ENCODE peak calls at places on chromosomes 12 and 14, in four cellular contexts. One of them, this sample, is unnamed.

GRCh38 chr12:121536929-121537813 is 43.7 kb downstream of the KDM2B start:
- DNase-seq in fibroblast of lung: peak; percentile 70
- DNase-seq in lower lobe of right lung: peak; percentile 95
- DNase-seq in epithelial cell of proximal tubule: no peak
- DNase-seq in this sample: no peak

GRCh38 chr12:51383281-51383905 is 7.8 kb downstream of the GALNT6 start:
- DNase-seq in fibroblast of lung: no peak
- DNase-seq in lower lobe of right lung: no peak
- DNase-seq in epithelial cell of proximal tubule: no peak
- DNase-seq in this sample: no peak

GRCh38 chr12:102043928-102044327 is 17.9 kb downstream of the WASHC3 start:
- DNase-seq in fibroblast of lung: no peak
- DNase-seq in lower lobe of right lung: no peak
- DNase-seq in epithelial cell of proximal tubule: no peak
- DNase-seq in this sample: no peak

GRCh38 chr14:105274600-105274999 is 26.2 kb downstream of the BRF1 start:
- DNase-seq in fibroblast of lung: no peak
- DNase-seq in lower lobe of right lung: no peak
- DNase-seq in epithelial cell of proximal tubule: no peak
- DNase-seq in this sample: no peak

GRCh38 chr12:15423629-15424028 is 101.3 kb downstream of the PTPRO start:
- DNase-seq in fibroblast of lung: peak; percentile 42
- DNase-seq in lower lobe of right lung: no peak
- DNase-seq in epithelial cell of proximal tubule: peak; percentile 54
- DNase-seq in this sample: no peak

GRCh38 chr12:29796823-29797263 is 13.1 kb upstream of the TMTC1 start:
- DNase-seq in fibroblast of lung: peak; percentile 97
- DNase-seq in lower lobe of right lung: no peak
- DNase-seq in epithelial cell of proximal tubule: peak; percentile 19
- DNase-seq in this sample: peak; percentile 70

GRCh38 chr14:75259510-75259855 is 19.1 kb upstream of the FOS start:
- DNase-seq in fibroblast of lung: peak; percentile 75
- DNase-seq in lower lobe of right lung: no peak
- DNase-seq in epithelial cell of proximal tubule: no peak
- DNase-seq in this sample: no peak

GRCh38 chr12:113271853-113272561 is 50.7 kb downstream of the TPCN1 start:
- DNase-seq in fibroblast of lung: peak; percentile 90
- DNase-seq in lower lobe of right lung: peak; percentile 79
- DNase-seq in epithelial cell of proximal tubule: peak; percentile 23
- DNase-seq in this sample: peak; percentile 46

GRCh38 chr12:47729233-47729632 is 3.9 kb upstream of the ENDOU start:
- DNase-seq in fibroblast of lung: peak; percentile 80
- DNase-seq in lower lobe of right lung: no peak
- DNase-seq in epithelial cell of proximal tubule: no peak
- DNase-seq in this sample: no peak

GRCh38 chr12:112798019-112798760 is 6.6 kb downstream of the RPH3A start:
- DNase-seq in fibroblast of lung: no peak
- DNase-seq in lower lobe of right lung: no peak
- DNase-seq in epithelial cell of proximal tubule: no peak
- DNase-seq in this sample: no peak

GRCh38 chr12:124279846-124280360 is 15.0 kb upstream of the RFLNA start:
- DNase-seq in fibroblast of lung: no peak
- DNase-seq in lower lobe of right lung: no peak
- DNase-seq in epithelial cell of proximal tubule: no peak
- DNase-seq in this sample: no peak

GRCh38 chr12:53046655-53047220 is 3.1 kb upstream of the TNS2 start:
- DNase-seq in fibroblast of lung: peak; percentile 91
- DNase-seq in lower lobe of right lung: peak; percentile 90
- DNase-seq in epithelial cell of proximal tubule: no peak
- DNase-seq in this sample: peak; percentile 74

GRCh38 chr12:54357802-54358619 is 6.3 kb downstream of the GPR84 start:
- DNase-seq in fibroblast of lung: no peak
- DNase-seq in lower lobe of right lung: no peak
- DNase-seq in epithelial cell of proximal tubule: no peak
- DNase-seq in this sample: no peak

GRCh38 chr12:103799504-103800251 is 41.4 kb downstream of the NT5DC3 start:
- DNase-seq in fibroblast of lung: peak; percentile 72
- DNase-seq in lower lobe of right lung: no peak
- DNase-seq in epithelial cell of proximal tubule: peak; percentile 82
- DNase-seq in this sample: no peak

GRCh38 chr14:100842799-100843198 is 16.9 kb downstream of the MEG3 start:
- DNase-seq in fibroblast of lung: peak; percentile 87
- DNase-seq in lower lobe of right lung: peak; percentile 10
- DNase-seq in epithelial cell of proximal tubule: no peak
- DNase-seq in this sample: peak; percentile 68

GRCh38 chr12:2615665-2616387 is 178.9 kb upstream of the FKBP4 start:
- DNase-seq in fibroblast of lung: peak; percentile 84
- DNase-seq in lower lobe of right lung: no peak
- DNase-seq in epithelial cell of proximal tubule: no peak
- DNase-seq in this sample: no peak

GRCh38 chr14:104317500-104317805 is 179.1 kb downstream of the KIF26A start:
- DNase-seq in fibroblast of lung: no peak
- DNase-seq in lower lobe of right lung: peak; percentile 28
- DNase-seq in epithelial cell of proximal tubule: no peak
- DNase-seq in this sample: no peak

GRCh38 chr12:119804011-119804641 is 73.0 kb downstream of the CIT start:
- DNase-seq in fibroblast of lung: peak; percentile 57
- DNase-seq in lower lobe of right lung: peak; percentile 55
- DNase-seq in epithelial cell of proximal tubule: no peak
- DNase-seq in this sample: no peak

GRCh38 chr12:12684375-12685106 is 11.4 kb downstream of the GPR19 start:
- DNase-seq in fibroblast of lung: peak; percentile 48
- DNase-seq in lower lobe of right lung: no peak
- DNase-seq in epithelial cell of proximal tubule: no peak
- DNase-seq in this sample: no peak

GRCh38 chr12:54394281-54394719 is 9.8 kb upstream of the ZNF385A start:
- DNase-seq in fibroblast of lung: peak; percentile 72
- DNase-seq in lower lobe of right lung: no peak
- DNase-seq in epithelial cell of proximal tubule: no peak
- DNase-seq in this sample: no peak

GRCh38 chr12:95648990-95649791 is 97.9 kb upstream of the USP44 start:
- DNase-seq in fibroblast of lung: peak; percentile 7
- DNase-seq in lower lobe of right lung: no peak
- DNase-seq in epithelial cell of proximal tubule: no peak
- DNase-seq in this sample: peak; percentile 93

GRCh38 chr14:27090716-27091115 is 492.9 kb upstream of the NOVA1 start:
- DNase-seq in fibroblast of lung: no peak
- DNase-seq in lower lobe of right lung: no peak
- DNase-seq in epithelial cell of proximal tubule: no peak
- DNase-seq in this sample: no peak

GRCh38 chr12:51592034-51592705 is 1.1 kb downstream of the SCN8A start:
- DNase-seq in fibroblast of lung: peak; percentile 55
- DNase-seq in lower lobe of right lung: no peak
- DNase-seq in epithelial cell of proximal tubule: no peak
- DNase-seq in this sample: peak; percentile 75

GRCh38 chr12:99600388-99600787 is 47.2 kb upstream of the GARIN6 start:
- DNase-seq in fibroblast of lung: no peak
- DNase-seq in lower lobe of right lung: no peak
- DNase-seq in epithelial cell of proximal tubule: no peak
- DNase-seq in this sample: no peak

GRCh38 chr12:104520242-104520900 is 63.6 kb downstream of the CHST11 start:
- DNase-seq in fibroblast of lung: no peak
- DNase-seq in lower lobe of right lung: no peak
- DNase-seq in epithelial cell of proximal tubule: no peak
- DNase-seq in this sample: no peak

GRCh38 chr12:52023182-52023975 is 16.6 kb downstream of the TAMALIN start:
- DNase-seq in fibroblast of lung: peak; percentile 65
- DNase-seq in lower lobe of right lung: peak; percentile 93
- DNase-seq in epithelial cell of proximal tubule: no peak
- DNase-seq in this sample: no peak

GRCh38 chr14:51337520-51337919 is 97.5 kb downstream of the TMX1 start:
- DNase-seq in fibroblast of lung: no peak
- DNase-seq in lower lobe of right lung: no peak
- DNase-seq in epithelial cell of proximal tubule: no peak
- DNase-seq in this sample: no peak

GRCh38 chr12:52020539-52021336 is 14.0 kb downstream of the TAMALIN start:
- DNase-seq in fibroblast of lung: peak; percentile 57
- DNase-seq in lower lobe of right lung: no peak
- DNase-seq in epithelial cell of proximal tubule: no peak
- DNase-seq in this sample: no peak

GRCh38 chr12:51156366-51156765 is 16.6 kb downstream of the TFCP2 start:
- DNase-seq in fibroblast of lung: no peak
- DNase-seq in lower lobe of right lung: no peak
- DNase-seq in epithelial cell of proximal tubule: no peak
- DNase-seq in this sample: no peak

GRCh38 chr12:108239378-108239777 is 99.7 kb downstream of the CMKLR1 start:
- DNase-seq in fibroblast of lung: no peak
- DNase-seq in lower lobe of right lung: no peak
- DNase-seq in epithelial cell of proximal tubule: no peak
- DNase-seq in this sample: no peak

GRCh38 chr12:27851311-27851710 is 71.3 kb upstream of the MANSC4 start:
- DNase-seq in fibroblast of lung: no peak
- DNase-seq in lower lobe of right lung: no peak
- DNase-seq in epithelial cell of proximal tubule: no peak
- DNase-seq in this sample: no peak

GRCh38 chr12:116282371-116283286 is 5.1 kb upstream of the MED13L start:
- DNase-seq in fibroblast of lung: no peak
- DNase-seq in lower lobe of right lung: no peak
- DNase-seq in epithelial cell of proximal tubule: no peak
- DNase-seq in this sample: no peak

GRCh38 chr12:86838709-86839108 is 582.5 kb upstream of the MGAT4C start:
- DNase-seq in fibroblast of lung: peak; percentile 17
- DNase-seq in lower lobe of right lung: no peak
- DNase-seq in epithelial cell of proximal tubule: no peak
- DNase-seq in this sample: no peak

GRCh38 chr12:39405580-39405979 is 37.3 kb downstream of the KIF21A start:
- DNase-seq in fibroblast of lung: no peak
- DNase-seq in lower lobe of right lung: no peak
- DNase-seq in epithelial cell of proximal tubule: no peak
- DNase-seq in this sample: no peak

GRCh38 chr12:12010277-12011031 is 60.3 kb upstream of the BCL2L14 start:
- DNase-seq in fibroblast of lung: peak; percentile 58
- DNase-seq in lower lobe of right lung: peak; percentile 70
- DNase-seq in epithelial cell of proximal tubule: no peak
- DNase-seq in this sample: peak; percentile 31

GRCh38 chr14:36171607-36172006 is 4.9 kb downstream of the PTCSC3 start:
- DNase-seq in fibroblast of lung: no peak
- DNase-seq in lower lobe of right lung: no peak
- DNase-seq in epithelial cell of proximal tubule: no peak
- DNase-seq in this sample: no peak

GRCh38 chr12:10220398-10221077 is 7.9 kb downstream of the GABARAPL1 start:
- DNase-seq in fibroblast of lung: peak; percentile 84
- DNase-seq in lower lobe of right lung: peak; percentile 60
- DNase-seq in epithelial cell of proximal tubule: no peak
- DNase-seq in this sample: no peak

GRCh38 chr12:20099395-20099976 is 268.9 kb upstream of the PDE3A start:
- DNase-seq in fibroblast of lung: no peak
- DNase-seq in lower lobe of right lung: no peak
- DNase-seq in epithelial cell of proximal tubule: no peak
- DNase-seq in this sample: no peak

GRCh38 chr14:34220311-34220710 is 241.7 kb downstream of the SPTSSA start:
- DNase-seq in fibroblast of lung: no peak
- DNase-seq in lower lobe of right lung: no peak
- DNase-seq in epithelial cell of proximal tubule: no peak
- DNase-seq in this sample: no peak

DNA sequence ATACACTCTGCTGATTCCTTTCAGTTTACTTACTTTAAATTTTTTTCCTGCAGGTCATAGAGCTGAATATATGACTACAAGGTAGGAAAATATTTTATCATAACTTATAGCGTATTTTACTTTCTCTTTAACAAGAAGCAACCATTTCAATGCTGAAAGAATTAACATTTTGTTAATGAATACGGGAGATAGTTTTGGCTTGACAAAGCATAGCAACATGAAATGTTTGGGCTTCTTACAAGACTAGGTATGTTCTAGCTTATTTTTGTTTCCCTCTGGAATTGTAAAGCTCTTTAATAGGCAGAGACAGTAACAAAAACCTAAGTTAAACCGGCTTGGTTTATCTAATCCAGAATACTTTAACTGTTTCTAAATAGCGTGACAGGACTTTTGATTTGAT is 135.2 kb downstream of the KICS2 start:
- DNase-seq in fibroblast of lung: no peak
- DNase-seq in lower lobe of right lung: no peak
- DNase-seq in epithelial cell of proximal tubule: no peak
- DNase-seq in this sample: no peak
- H3K4me3 ChIP-seq in fibroblast of lung: no peak overlapping the region
- H3K4me3 ChIP-seq in lower lobe of right lung: no peak overlapping the region
- H3K4me3 ChIP-seq in epithelial cell of proximal tubule: no peak overlapping the region
- H3K4me3 ChIP-seq in this sample: no peak overlapping the region

DNA sequence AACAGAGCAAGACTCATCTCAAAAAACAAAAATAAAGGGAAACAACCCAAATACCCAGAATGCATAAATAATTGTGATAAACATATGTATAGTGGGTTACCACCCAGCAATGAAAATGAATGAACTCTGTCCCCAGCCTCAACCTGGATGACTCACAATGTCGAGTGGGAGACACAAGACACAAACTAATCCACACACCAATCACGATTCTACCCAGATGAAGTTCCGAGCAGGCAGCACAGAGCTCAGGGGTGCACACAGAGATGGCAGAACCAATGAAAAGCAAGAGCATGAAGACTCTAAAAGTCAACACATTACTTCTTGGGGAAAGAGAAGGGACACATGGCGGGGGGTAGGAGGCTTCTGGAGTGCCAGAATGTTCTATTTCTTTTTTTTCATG is 27.1 kb downstream of the ABCB9 start:
- DNase-seq in fibroblast of lung: no peak
- DNase-seq in lower lobe of right lung: no peak
- DNase-seq in epithelial cell of proximal tubule: no peak
- DNase-seq in this sample: no peak
- TF ChIP-seq CTCF in fibroblast of lung: no peak
- TF ChIP-seq CTCF in lower lobe of right lung: no peak
- TF ChIP-seq CTCF in epithelial cell of proximal tubule: no peak
- TF ChIP-seq CTCF in this sample: no peak

GRCh38 chr12:25929096-25929637 is 29.3 kb upstream of the RASSF8 start:
- DNase-seq in fibroblast of lung: no peak
- DNase-seq in lower lobe of right lung: no peak
- DNase-seq in epithelial cell of proximal tubule: no peak
- DNase-seq in this sample: peak; percentile 13
- H3K4me3 ChIP-seq in fibroblast of lung: no peak overlapping the region
- H3K4me3 ChIP-seq in lower lobe of right lung: no peak overlapping the region
- H3K4me3 ChIP-seq in epithelial cell of proximal tubule: no peak overlapping the region
- H3K4me3 ChIP-seq in this sample: no peak overlapping the region

DNA sequence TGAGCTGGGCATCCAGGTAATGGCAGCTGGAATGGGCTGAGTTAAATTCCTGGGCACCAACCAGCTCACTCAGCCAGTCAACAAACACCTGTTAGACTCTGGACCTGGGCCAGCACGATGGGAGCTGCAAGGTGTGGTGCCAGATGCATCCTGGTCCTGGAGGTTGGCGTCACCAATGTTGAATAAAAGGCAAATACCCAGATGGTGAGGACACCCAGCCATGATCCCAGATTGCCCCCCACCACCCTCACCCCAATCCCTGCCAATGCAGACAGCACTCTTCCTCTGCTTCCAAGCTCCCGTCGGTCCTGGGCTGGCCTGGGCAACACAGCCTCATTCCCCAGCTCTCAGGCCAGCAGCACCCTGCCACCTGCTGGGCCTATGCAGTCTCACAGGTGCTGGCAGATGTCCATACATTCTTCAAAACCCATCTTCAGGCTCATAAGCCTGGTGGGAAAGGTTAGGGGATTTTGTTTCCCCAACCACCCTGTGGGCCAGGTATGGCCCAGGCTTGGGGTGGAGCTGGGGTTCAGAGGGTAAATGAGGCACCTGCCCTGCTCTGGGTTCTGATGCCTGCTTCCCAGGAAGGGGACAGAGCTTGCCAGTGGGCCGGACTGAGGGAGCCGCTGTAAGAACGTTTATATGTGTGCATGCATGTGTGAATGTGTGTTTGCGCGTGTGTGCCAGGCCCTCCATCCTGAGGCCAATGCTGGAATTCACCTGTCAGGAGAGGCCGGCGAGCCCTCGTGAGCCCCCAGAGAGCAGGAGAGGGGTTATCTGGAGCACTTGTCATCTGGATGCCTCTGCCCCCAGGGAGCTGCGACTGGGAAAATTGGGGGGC is 58.0 kb downstream of the LGMN start:
- DNase-seq in fibroblast of lung: peak; percentile 54
- DNase-seq in lower lobe of right lung: no peak
- DNase-seq in epithelial cell of proximal tubule: no peak
- DNase-seq in this sample: no peak
- TF ChIP-seq CTCF in fibroblast of lung: peak; percentile 30
- TF ChIP-seq CTCF in lower lobe of right lung: peak; percentile 43
- TF ChIP-seq CTCF in epithelial cell of proximal tubule: peak; percentile 83
- TF ChIP-seq CTCF in this sample: peak; percentile 61